ENCODE peak calls at places on chromosomes 4 and X, in ten cellular contexts. M, E, B, X, U, Z, O, W, N and H are unnamed samples. For H3K9me3, the result is how much of the 10 kb centered on the place peaks cover.

GRCh38 chr4:98284640-98285046 is 23.5 kb downstream of the RAP1GDS1 start:
- DNase-seq in M (no peak), E (no peak), B (no peak), X (no peak), U (no peak), Z (peak), O (no peak), W (no peak), N (no peak), H (no peak)

GRCh38 chr4:184826315-184827266 is 823 bp upstream of the ACSL1 start:
- DNase-seq in M (peak), E (peak), B (peak), X (peak), U (peak), Z (no peak), O (no peak), W (no peak), N (peak), H (no peak)

GRCh38 chr4:20253272-20253798 is 1.6 kb downstream of the SLIT2 start:
- DNase-seq in M (no peak), E (no peak), B (peak), X (peak), U (no peak), Z (no peak), O (no peak), W (no peak), N (no peak), H (no peak)

GRCh38 chrX:9340619-9341304 is 124.1 kb upstream of the TBL1X start:
- DNase-seq in M (peak), E (peak), B (peak), X (peak), U (peak), Z (no peak), O (no peak), W (peak), N (peak), H (peak)

GRCh38 chr4:137981277-137981676 is 260.9 kb downstream of the SLC7A11 start:
- DNase-seq in M (no peak), E (no peak), B (no peak), X (no peak), U (no peak), Z (peak), O (no peak), W (no peak), N (no peak), H (no peak)

GRCh38 chrX:96763608-96764007 is 79.0 kb downstream of the DIAPH2 start:
- DNase-seq in M (no peak), E (no peak), B (no peak), X (no peak), U (no peak), Z (no peak), O (no peak), W (no peak), N (no peak), H (no peak)

GRCh38 chrX:54042609-54043010 is 1.7 kb downstream of the PHF8 start:
- DNase-seq in M (peak), E (no peak), B (peak), X (peak), U (peak), Z (peak), O (peak), W (peak), N (peak), H (no peak)

GRCh38 chr4:94426783-94427182 is 25.0 kb upstream of the PDLIM5 start:
- DNase-seq in M (no peak), E (no peak), B (peak), X (no peak), U (no peak), Z (no peak), O (no peak), W (no peak), N (no peak), H (no peak)

DNA sequence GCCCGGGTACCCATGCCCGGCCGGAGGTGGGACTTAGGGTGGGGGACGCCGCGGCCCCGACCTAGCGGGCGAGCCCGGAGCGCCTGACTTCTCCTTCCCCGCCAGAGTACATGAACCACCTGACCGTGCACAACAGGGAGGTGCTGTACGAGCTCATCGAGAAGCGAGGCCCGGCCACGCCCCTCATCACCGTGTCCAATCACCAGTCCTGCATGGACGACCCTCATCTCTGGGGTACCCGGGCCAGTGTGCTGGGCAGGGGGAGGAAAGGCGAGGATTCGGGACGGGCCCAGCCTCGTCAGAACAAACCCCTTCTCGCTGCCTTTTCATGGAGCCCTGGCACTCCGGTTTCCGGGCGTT is 622 bp downstream of the TAFAZZIN start:
- DNase-seq in M (peak), E (peak), B (peak), X (peak), U (peak), Z (no peak), O (peak), W (peak), N (peak), H (peak)
- TF ChIP-seq POLR2A in M (no peak), E (no peak), B (no peak), X (no peak), U (peak), Z (no peak), O (no peak), W (peak), N (peak), H (peak)

DNA sequence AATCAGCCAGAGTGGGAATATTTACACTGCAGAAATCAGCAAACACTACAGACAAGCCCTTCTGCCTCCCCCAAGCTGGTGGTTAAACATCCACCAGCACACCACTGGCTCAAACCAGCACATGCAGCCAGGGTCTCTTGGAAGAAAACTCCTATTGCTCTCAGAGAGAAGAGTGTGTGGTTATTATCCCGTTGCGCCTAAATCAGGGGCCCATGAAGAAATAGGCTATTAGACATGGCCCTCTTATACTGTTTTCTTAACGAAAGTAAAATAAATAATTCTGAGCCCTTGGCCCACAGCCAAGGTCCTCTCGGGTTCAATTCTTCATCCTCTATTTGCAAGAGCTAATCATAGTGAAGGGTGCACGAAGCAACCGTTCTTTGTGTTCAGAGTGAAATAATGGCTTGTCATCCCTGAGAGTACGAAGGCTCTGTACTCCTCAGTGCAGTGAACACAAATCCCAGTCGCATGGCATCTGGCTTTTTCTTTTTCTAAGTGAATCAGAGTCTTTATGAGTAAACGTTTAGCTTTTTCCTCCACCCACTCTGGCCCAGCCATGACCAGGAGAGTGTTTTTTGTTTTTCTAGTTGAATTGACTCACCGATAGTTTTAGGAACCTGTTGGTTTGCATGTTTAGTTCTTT is 33.4 kb upstream of the RBM47 start:
- DNase-seq in M (peak), E (no peak), B (peak), X (no peak), U (no peak), Z (no peak), O (peak), W (no peak), N (no peak), H (no peak)
- TF ChIP-seq POLR2AphosphoS5 in M (no peak), E (peak), B (no peak), X (no peak), U (no peak), Z (no peak), O (no peak), W (no peak), N (no peak), H (no peak)

GRCh38 chr4:33911951-33912350 is 2332.4 kb downstream of the ARAP2 start:
- DNase-seq in M (no peak), E (no peak), B (no peak), X (no peak), U (no peak), Z (no peak), O (no peak), W (no peak), N (no peak), H (no peak)
- H3K9me3 ChIP-seq in M (under half), E (under half), B (under half), X (under half), U (under half), Z (under half), O (half or more), W (under half), N (under half), H (under half)

DNA sequence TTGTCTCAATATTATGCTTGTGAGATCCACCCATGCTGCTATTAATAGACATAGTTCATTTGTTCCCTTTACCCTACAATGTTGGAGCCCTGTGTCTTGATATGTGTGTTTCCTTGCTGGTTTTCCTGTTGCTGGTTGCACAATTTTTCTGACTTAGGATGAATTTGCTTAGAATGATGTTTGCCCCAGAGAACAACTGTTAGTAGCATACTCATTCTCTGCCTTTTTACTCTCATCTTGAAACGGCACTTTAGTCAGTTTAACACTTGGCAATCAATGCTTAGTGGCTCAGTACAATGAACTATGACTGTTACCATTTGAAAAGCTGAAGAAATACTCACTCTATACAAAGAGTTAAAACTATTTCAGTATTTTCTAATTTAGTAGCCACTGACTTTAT is 158.8 kb upstream of the NDST4 start:
- DNase-seq in M (no peak), E (no peak), B (no peak), X (no peak), U (no peak), Z (no peak), O (no peak), W (no peak), N (no peak), H (no peak)
- TF ChIP-seq POLR2A in M (no peak), E (no peak), B (no peak), X (no peak), U (no peak), Z (no peak), O (no peak), W (no peak), N (no peak), H (no peak)

DNA sequence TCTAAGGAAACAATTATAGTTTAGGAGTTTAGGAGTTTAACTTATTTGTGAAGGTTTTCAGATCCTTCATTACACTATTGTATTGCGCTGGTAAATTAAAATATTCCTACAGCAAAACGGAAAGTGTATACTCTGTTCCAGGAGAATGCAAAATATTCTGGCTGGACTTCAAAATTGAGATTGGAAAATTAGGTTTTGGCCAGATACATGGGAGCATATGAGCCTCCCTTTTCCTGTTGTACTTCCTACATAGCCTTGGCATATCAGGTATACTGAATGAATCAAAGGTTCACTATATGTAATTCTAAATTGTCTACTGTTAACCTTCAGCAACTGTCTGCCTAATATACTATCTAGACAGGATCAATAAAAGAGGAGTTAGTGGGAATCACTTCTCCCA is 25.2 kb upstream of the GRIA2 start:
- DNase-seq in M (no peak), E (no peak), B (no peak), X (no peak), U (no peak), Z (no peak), O (no peak), W (no peak), N (no peak), H (no peak)
- TF ChIP-seq POLR2AphosphoS5 in M (no peak), E (no peak), B (no peak), X (no peak), U (no peak), Z (no peak), O (no peak), W (no peak), N (no peak), H (no peak)

GRCh38 chr4:113943085-113943484 is 36.4 kb downstream of the ARSJ start:
- DNase-seq in M (no peak), E (no peak), B (no peak), X (no peak), U (no peak), Z (no peak), O (no peak), W (no peak), N (no peak), H (no peak)
- H3K9me3 ChIP-seq in M (under half), E (under half), B (under half), X (under half), U (under half), Z (under half), O (under half), W (under half), N (under half), H (under half)

GRCh38 chr4:119049342-119049741 is 86.3 kb upstream of the MYOZ2 start:
- DNase-seq in M (no peak), E (no peak), B (no peak), X (no peak), U (no peak), Z (no peak), O (no peak), W (no peak), N (no peak), H (no peak)

GRCh38 chr4:119044919-119045318 is 90.7 kb upstream of the MYOZ2 start:
- DNase-seq in M (no peak), E (no peak), B (no peak), X (no peak), U (no peak), Z (no peak), O (no peak), W (no peak), N (no peak), H (no peak)

GRCh38 chr4:119041951-119042560 is 93.6 kb upstream of the MYOZ2 start:
- DNase-seq in M (no peak), E (peak), B (peak), X (peak), U (peak), Z (peak), O (peak), W (peak), N (no peak), H (no peak)

GRCh38 chr4:119048446-119048845 is 87.2 kb upstream of the MYOZ2 start:
- DNase-seq in M (no peak), E (no peak), B (no peak), X (no peak), U (no peak), Z (no peak), O (no peak), W (no peak), N (no peak), H (no peak)

DNA sequence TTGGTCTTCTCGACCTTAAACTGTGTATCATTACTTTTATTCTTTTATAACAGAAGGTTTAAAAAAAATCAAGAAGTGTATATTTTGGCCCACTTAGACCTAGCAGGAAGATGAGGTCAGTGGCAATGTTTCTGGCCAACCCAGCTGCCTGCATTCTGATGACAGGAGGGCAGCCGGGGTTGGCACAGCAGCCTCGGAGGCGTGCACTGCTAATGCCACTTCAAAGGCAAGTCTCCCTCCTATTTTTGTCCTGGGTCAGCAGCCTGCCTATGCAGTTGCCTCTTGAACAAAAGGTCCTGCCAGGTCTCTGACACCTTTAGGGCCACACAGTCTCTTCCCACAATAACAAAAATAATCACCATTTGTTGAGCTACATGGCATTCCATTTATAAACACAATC is 89.4 kb upstream of the MYOZ2 start:
- DNase-seq in M (no peak), E (peak), B (peak), X (peak), U (no peak), Z (no peak), O (no peak), W (no peak), N (no peak), H (no peak)
- TF ChIP-seq POLR2A in M (no peak), E (no peak), B (no peak), X (no peak), U (no peak), Z (no peak), O (no peak), W (no peak), N (no peak), H (no peak)